ENCODE peak calls at places on chromosomes 3 and 15, in ten cellular contexts. P is tibial artery, V is kidney epithelial cell, W is HCT116, M is HFF-Myc, T is activated B cell treated with CpG ODN at 0.5 μM for 24 hours, K is fibroblast of lung, S is lower leg skin, D is GM12865, Q is foreskin fibroblast. R is an unnamed sample.

GRCh38 chr15:63593705-63594671 is 3.2 kb upstream of the FBXL22 start:
- DNase-seq in D (no peak), W (no peak), S (no peak), T (no peak), K (no peak), P (no peak), M (no peak), Q (peak; percentile 40), V (no peak), R (no peak)

GRCh38 chr3:186511245-186511644 is 32.9 kb downstream of the CRYGS start:
- DNase-seq in P (no peak), T (no peak), D (peak; percentile 86), M (no peak), K (no peak), Q (no peak), W (no peak), S (no peak), V (no peak), R (no peak)

GRCh38 chr3:78041486-78041885 is 1001.6 kb downstream of the ROBO2 start:
- DNase-seq in T (no peak), P (no peak), K (no peak), S (no peak), V (no peak), M (no peak), W (no peak), Q (peak; percentile 4), D (no peak), R (no peak)

GRCh38 chr15:67824900-67825879 is at the start of gene SKOR1:
- DNase-seq in T (no peak), W (no peak), V (no peak), Q (peak; percentile 69), D (no peak), K (peak; percentile 39), P (no peak), M (no peak), S (no peak), R (no peak)

GRCh38 chr3:108416111-108416869 is 94.1 kb downstream of the MYH15 start:
- DNase-seq in W (no peak), P (no peak), K (no peak), Q (peak; percentile 22), V (no peak), D (no peak), M (no peak), T (no peak), S (no peak), R (no peak)

GRCh38 chr3:189718215-189718614 is 87.0 kb downstream of the TP63 start:
- DNase-seq in S (no peak), M (no peak), W (no peak), K (no peak), P (no peak), D (peak; percentile 59), V (no peak), Q (no peak), T (no peak), R (no peak)

GRCh38 chr3:119636891-119637611 is 23.3 kb downstream of the POPDC2 start:
- DNase-seq in P (no peak), W (no peak), T (no peak), S (no peak), K (no peak), Q (no peak), M (no peak), D (no peak), V (no peak), R (no peak)

GRCh38 chr3:172448661-172449467 is 608 bp upstream of the GHSR start:
- DNase-seq in V (no peak), P (no peak), D (no peak), M (no peak), T (no peak), K (no peak), S (no peak), W (no peak), Q (no peak), R (no peak)

GRCh38 chr3:54355795-54356194 is 233.4 kb downstream of the CACNA2D3 start:
- DNase-seq in P (no peak), M (no peak), D (no peak), Q (no peak), S (no peak), K (no peak), T (no peak), V (no peak), W (no peak), R (no peak)

GRCh38 chr3:118187221-118187620 is 847.4 kb downstream of the IGSF11 start:
- DNase-seq in S (no peak), K (no peak), V (no peak), P (no peak), M (no peak), D (no peak), W (no peak), Q (no peak), T (no peak), R (no peak)

GRCh38 chr15:88739541-88739940 is 63.7 kb upstream of the ACAN start:
- DNase-seq in W (no peak), K (no peak), P (no peak), M (no peak), V (no peak), Q (no peak), D (no peak), S (no peak), T (no peak), R (no peak)

GRCh38 chr3:28376424-28376823 is 27.8 kb upstream of the AZI2 start:
- DNase-seq in W (no peak), Q (peak; percentile 45), V (no peak), P (no peak), M (no peak), S (peak; percentile 13), T (no peak), D (no peak), K (peak; percentile 96), R (no peak)

GRCh38 chr15:37789881-37790280 is 144.6 kb upstream of the TMCO5A start:
- DNase-seq in V (peak; percentile 41), S (no peak), M (no peak), Q (peak; percentile 76), D (no peak), W (no peak), T (no peak), P (no peak), K (peak; percentile 78), R (no peak)

GRCh38 chr3:58537412-58538301 is 667 bp upstream of the ACOX2 start:
- DNase-seq in W (no peak), S (no peak), V (no peak), P (no peak), T (no peak), K (no peak), M (no peak), Q (peak; percentile 36), D (no peak), R (no peak)

GRCh38 chr3:171772427-171773056 is 37.7 kb downstream of the PLD1 start:
- DNase-seq in D (peak; percentile 77), V (no peak), P (peak; percentile 59), K (peak; percentile 78), W (peak; percentile 52), T (no peak), M (peak; percentile 47), Q (peak; percentile 81), S (no peak), R (no peak)

GRCh38 chr3:184562875-184563568 is 1.4 kb downstream of the EPHB3 start:
- DNase-seq in W (no peak), K (no peak), T (no peak), D (no peak), Q (peak; percentile 54), M (no peak), S (no peak), P (no peak), V (no peak), R (no peak)

GRCh38 chr3:188915137-188915536 is 256.6 kb upstream of the TPRG1 start:
- DNase-seq in W (no peak), S (no peak), Q (peak; percentile 43), T (no peak), P (no peak), V (no peak), K (peak; percentile 79), M (no peak), D (peak; percentile 35), R (no peak)

DNA sequence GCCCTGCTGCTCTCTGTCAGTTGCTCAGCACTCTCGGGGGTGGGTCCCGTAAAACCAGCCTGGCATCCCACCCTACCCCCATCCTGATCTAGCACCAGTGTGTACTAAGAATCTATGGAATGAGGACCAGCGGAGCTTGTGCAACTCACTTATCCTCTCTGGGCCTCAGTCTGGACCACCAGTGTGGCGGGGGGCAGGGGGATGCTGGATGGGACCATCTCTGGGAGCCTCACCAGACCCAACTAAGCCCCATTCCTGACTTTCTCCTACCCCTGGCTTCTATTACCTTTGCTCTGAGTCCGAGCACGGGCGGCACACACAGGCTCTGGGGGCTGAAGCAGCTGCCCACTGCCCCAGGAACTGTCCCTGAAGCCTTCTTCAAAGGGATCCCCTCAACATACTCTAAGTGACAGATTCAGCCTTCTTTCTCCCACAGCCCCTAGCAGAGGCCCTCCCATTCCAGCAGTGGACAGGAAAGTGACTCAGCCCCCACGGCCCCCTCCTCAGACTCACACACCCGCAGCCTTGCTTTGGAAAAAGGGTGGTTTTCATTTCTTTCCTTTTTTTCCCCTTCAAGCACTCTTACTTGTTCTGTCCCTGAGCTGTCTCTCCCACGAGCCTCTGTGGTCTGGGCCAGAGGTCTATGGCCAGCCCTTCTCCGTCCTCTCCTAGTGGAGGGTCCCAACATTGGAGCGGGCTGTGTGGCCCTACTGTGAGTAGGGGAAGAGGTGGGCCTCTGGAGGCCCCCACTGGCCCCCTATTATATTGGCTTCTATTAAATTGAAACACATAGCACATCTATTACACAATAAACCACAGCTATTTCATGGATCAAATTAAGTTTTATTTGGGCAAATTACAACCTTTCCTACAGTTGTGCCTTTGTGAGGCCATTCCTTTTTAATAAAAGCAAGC is 100.3 kb downstream of the SMAD6 start:
- DNase-seq in V (no peak), K (peak; percentile 68), T (no peak), S (no peak), W (no peak), M (peak; percentile 29), D (no peak), P (no peak), Q (peak; percentile 71), R (no peak)
- TF ChIP-seq CTCF in V (no peak), K (no peak), T (no peak), S (no peak), W (no peak), M (no peak), D (no peak), P (no peak), Q (no peak), R (no peak)

GRCh38 chr3:9379327-9379726 is 16.5 kb downstream of the THUMPD3 start:
- DNase-seq in D (no peak), K (no peak), W (no peak), T (no peak), V (no peak), S (no peak), P (no peak), Q (no peak), M (no peak), R (no peak)
- TF ChIP-seq CTCF in D (no peak), K (no peak), W (no peak), T (no peak), V (no peak), S (no peak), P (no peak), Q (no peak), M (no peak), R (no peak)

GRCh38 chr3:31448035-31448881 is 84.5 kb upstream of the STT3B start:
- DNase-seq in S (no peak), W (peak; percentile 24), P (no peak), V (no peak), M (no peak), Q (peak; percentile 8), D (peak; percentile 83), T (no peak), K (no peak), R (no peak)
- TF ChIP-seq CTCF in S (no peak), W (peak; percentile 93), P (no peak), V (peak; percentile 61), M (peak; percentile 63), Q (peak; percentile 53), D (peak; percentile 78), T (no peak), K (peak; percentile 11), R (peak; percentile 41)

GRCh38 chr15:62021991-62022600 is 38.2 kb downstream of the VPS13C start:
- DNase-seq in V (no peak), P (no peak), D (no peak), T (no peak), S (no peak), Q (peak; percentile 18), M (no peak), K (no peak), W (peak; percentile 3), R (no peak)
- TF ChIP-seq CTCF in V (peak; percentile 41), P (no peak), D (no peak), T (no peak), S (no peak), Q (peak; percentile 14), M (peak; percentile 42), K (no peak), W (peak; percentile 64), R (peak; percentile 17)

R was measured in natural killer cell.